ENCODE peak calls at places on chromosomes 3 and 15, in nine cellular contexts. One of them, this sample, is unnamed.

GRCh38 chr3:46700772-46701171 is 420 bp upstream of the TMIE start:
- DNase-seq in cardiac muscle cell: no peak
- DNase-seq in endothelial cell of umbilical vein: no peak
- DNase-seq in HepG2: no peak
- DNase-seq in epithelial cell of esophagus: no peak
- DNase-seq in AG04450: no peak
- DNase-seq in Panc1: no peak
- DNase-seq in GM12864: no peak
- DNase-seq in GM23338: no peak
- DNase-seq in this sample: no peak

GRCh38 chr3:106033654-106034053 is 164.8 kb upstream of the CBLB start:
- DNase-seq in AG04450: no peak
- DNase-seq in Panc1: no peak
- DNase-seq in cardiac muscle cell: no peak
- DNase-seq in epithelial cell of esophagus: no peak
- DNase-seq in GM12864: no peak
- DNase-seq in GM23338: no peak
- DNase-seq in HepG2: no peak
- DNase-seq in endothelial cell of umbilical vein: no peak
- DNase-seq in this sample: no peak

GRCh38 chr3:109643590-109643989 is 306.2 kb upstream of the DPPA4 start:
- DNase-seq in epithelial cell of esophagus: peak
- DNase-seq in GM23338: no peak
- DNase-seq in Panc1: no peak
- DNase-seq in GM12864: no peak
- DNase-seq in HepG2: peak
- DNase-seq in AG04450: no peak
- DNase-seq in cardiac muscle cell: no peak
- DNase-seq in endothelial cell of umbilical vein: no peak
- DNase-seq in this sample: no peak

GRCh38 chr3:70824078-70824477 is 511.6 kb upstream of the MDFIC2 start:
- DNase-seq in GM23338: no peak
- DNase-seq in HepG2: no peak
- DNase-seq in cardiac muscle cell: no peak
- DNase-seq in Panc1: no peak
- DNase-seq in endothelial cell of umbilical vein: peak
- DNase-seq in epithelial cell of esophagus: no peak
- DNase-seq in GM12864: no peak
- DNase-seq in AG04450: no peak
- DNase-seq in this sample: no peak

GRCh38 chr3:141894524-141895176 is 18.2 kb downstream of the ATP1B3 start:
- DNase-seq in epithelial cell of esophagus: peak
- DNase-seq in HepG2: peak
- DNase-seq in GM12864: no peak
- DNase-seq in endothelial cell of umbilical vein: peak
- DNase-seq in Panc1: no peak
- DNase-seq in GM23338: no peak
- DNase-seq in cardiac muscle cell: no peak
- DNase-seq in AG04450: peak
- DNase-seq in this sample: no peak

GRCh38 chr3:71397046-71397445 is 186.5 kb downstream of the FOXP1 start:
- DNase-seq in epithelial cell of esophagus: peak
- DNase-seq in endothelial cell of umbilical vein: peak
- DNase-seq in GM23338: peak
- DNase-seq in AG04450: no peak
- DNase-seq in GM12864: no peak
- DNase-seq in Panc1: peak
- DNase-seq in HepG2: peak
- DNase-seq in cardiac muscle cell: peak
- DNase-seq in this sample: peak

GRCh38 chr15:77525411-77525811 is 104.7 kb downstream of the HMG20A start:
- DNase-seq in GM12864: no peak
- DNase-seq in AG04450: no peak
- DNase-seq in Panc1: no peak
- DNase-seq in cardiac muscle cell: no peak
- DNase-seq in GM23338: no peak
- DNase-seq in HepG2: no peak
- DNase-seq in endothelial cell of umbilical vein: no peak
- DNase-seq in epithelial cell of esophagus: no peak
- DNase-seq in this sample: no peak

GRCh38 chr3:98541695-98542094 is 9.9 kb downstream of the GPR15 start:
- DNase-seq in Panc1: no peak
- DNase-seq in GM12864: no peak
- DNase-seq in cardiac muscle cell: no peak
- DNase-seq in HepG2: no peak
- DNase-seq in AG04450: no peak
- DNase-seq in endothelial cell of umbilical vein: no peak
- DNase-seq in GM23338: no peak
- DNase-seq in epithelial cell of esophagus: peak
- DNase-seq in this sample: no peak

GRCh38 chr15:62104406-62104805 is 37.6 kb downstream of the C2CD4A start:
- DNase-seq in Panc1: no peak
- DNase-seq in GM23338: no peak
- DNase-seq in endothelial cell of umbilical vein: no peak
- DNase-seq in HepG2: no peak
- DNase-seq in epithelial cell of esophagus: no peak
- DNase-seq in GM12864: no peak
- DNase-seq in cardiac muscle cell: no peak
- DNase-seq in AG04450: no peak
- DNase-seq in this sample: no peak

GRCh38 chr15:31606942-31607497 is 280.4 kb downstream of the KLF13 start:
- DNase-seq in HepG2: no peak
- DNase-seq in GM12864: no peak
- DNase-seq in AG04450: no peak
- DNase-seq in endothelial cell of umbilical vein: no peak
- DNase-seq in Panc1: no peak
- DNase-seq in GM23338: no peak
- DNase-seq in cardiac muscle cell: peak
- DNase-seq in epithelial cell of esophagus: no peak
- DNase-seq in this sample: no peak

GRCh38 chr15:54559405-54560064 is 581.3 kb downstream of the UNC13C start:
- DNase-seq in GM23338: no peak
- DNase-seq in HepG2: no peak
- DNase-seq in AG04450: no peak
- DNase-seq in epithelial cell of esophagus: no peak
- DNase-seq in Panc1: no peak
- DNase-seq in GM12864: no peak
- DNase-seq in endothelial cell of umbilical vein: no peak
- DNase-seq in cardiac muscle cell: no peak
- DNase-seq in this sample: peak

GRCh38 chr3:100558233-100558632 is 51.2 kb upstream of the ADGRG7 start:
- DNase-seq in endothelial cell of umbilical vein: no peak
- DNase-seq in cardiac muscle cell: no peak
- DNase-seq in GM12864: no peak
- DNase-seq in HepG2: no peak
- DNase-seq in GM23338: no peak
- DNase-seq in Panc1: no peak
- DNase-seq in AG04450: no peak
- DNase-seq in epithelial cell of esophagus: no peak
- DNase-seq in this sample: no peak

GRCh38 chr3:151873433-151873832 is at the start of gene SUCNR1:
- DNase-seq in Panc1: no peak
- DNase-seq in GM23338: no peak
- DNase-seq in cardiac muscle cell: no peak
- DNase-seq in GM12864: no peak
- DNase-seq in endothelial cell of umbilical vein: no peak
- DNase-seq in epithelial cell of esophagus: no peak
- DNase-seq in AG04450: no peak
- DNase-seq in HepG2: no peak
- DNase-seq in this sample: no peak

GRCh38 chr3:149288655-149289054 is 44.8 kb downstream of the TM4SF18 start:
- DNase-seq in epithelial cell of esophagus: no peak
- DNase-seq in cardiac muscle cell: no peak
- DNase-seq in GM12864: no peak
- DNase-seq in AG04450: no peak
- DNase-seq in endothelial cell of umbilical vein: no peak
- DNase-seq in HepG2: no peak
- DNase-seq in Panc1: no peak
- DNase-seq in GM23338: no peak
- DNase-seq in this sample: no peak

GRCh38 chr3:38528457-38528856 is 32.3 kb downstream of the EXOG start:
- DNase-seq in cardiac muscle cell: peak
- DNase-seq in endothelial cell of umbilical vein: no peak
- DNase-seq in Panc1: no peak
- DNase-seq in GM23338: peak
- DNase-seq in AG04450: no peak
- DNase-seq in HepG2: peak
- DNase-seq in epithelial cell of esophagus: no peak
- DNase-seq in GM12864: no peak
- DNase-seq in this sample: peak

GRCh38 chr3:71551286-71551919 is 32.1 kb downstream of the FOXP1 start:
- DNase-seq in HepG2: no peak
- DNase-seq in Panc1: no peak
- DNase-seq in epithelial cell of esophagus: peak
- DNase-seq in AG04450: no peak
- DNase-seq in GM12864: no peak
- DNase-seq in cardiac muscle cell: no peak
- DNase-seq in GM23338: no peak
- DNase-seq in endothelial cell of umbilical vein: peak
- DNase-seq in this sample: no peak

GRCh38 chr15:72033711-72034110 is 84.2 kb downstream of the MYO9A start:
- DNase-seq in AG04450: no peak
- DNase-seq in epithelial cell of esophagus: peak
- DNase-seq in endothelial cell of umbilical vein: no peak
- DNase-seq in Panc1: no peak
- DNase-seq in GM23338: no peak
- DNase-seq in cardiac muscle cell: no peak
- DNase-seq in GM12864: no peak
- DNase-seq in HepG2: no peak
- DNase-seq in this sample: no peak

DNA sequence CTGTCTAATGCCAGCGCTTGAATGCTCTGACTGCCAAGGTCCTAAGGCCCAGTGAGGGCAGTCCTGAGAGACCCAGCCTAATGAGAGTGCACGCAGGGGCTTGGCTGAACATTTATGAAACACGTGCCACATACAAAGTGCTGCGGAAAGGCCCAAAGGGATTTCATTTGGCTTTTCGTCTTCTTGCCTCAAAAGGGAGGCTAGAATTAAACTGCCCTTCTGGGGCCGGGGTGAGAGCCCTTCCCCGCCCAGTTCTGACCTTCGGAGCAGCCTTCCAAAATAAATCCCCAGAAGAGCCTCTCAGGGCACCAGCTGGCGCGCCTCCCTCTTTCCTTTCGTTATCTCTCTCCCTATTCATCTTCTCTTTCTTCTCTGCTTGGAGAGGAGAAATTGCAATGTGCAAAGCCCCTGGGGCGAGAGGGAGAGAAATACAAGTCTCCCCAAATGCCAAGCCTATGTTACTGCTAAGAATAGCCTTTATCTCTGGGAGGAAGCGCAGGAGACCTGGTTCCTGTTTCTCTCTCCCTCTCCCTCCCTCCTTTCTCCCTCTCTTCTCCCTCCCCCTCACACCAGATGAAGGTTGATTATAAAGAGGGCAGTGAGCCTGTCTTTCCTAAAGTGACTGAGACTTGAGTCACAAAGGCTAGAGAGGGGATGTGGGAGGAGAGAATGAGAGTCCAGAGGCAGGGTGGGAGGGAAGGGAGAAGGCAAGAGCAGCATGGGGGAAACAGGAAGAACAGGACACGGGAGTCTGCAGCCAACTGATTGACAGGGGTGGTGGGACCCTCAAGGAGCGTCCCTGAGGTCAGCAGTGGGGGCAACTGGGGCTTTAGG is 36.7 kb upstream of the NDUFB4 start:
- DNase-seq in GM23338: peak
- DNase-seq in epithelial cell of esophagus: peak
- DNase-seq in HepG2: peak
- DNase-seq in cardiac muscle cell: peak
- DNase-seq in Panc1: no peak
- DNase-seq in GM12864: no peak
- DNase-seq in endothelial cell of umbilical vein: peak
- DNase-seq in AG04450: peak
- DNase-seq in this sample: no peak
- H3K4me3 ChIP-seq in GM23338: peak
- H3K4me3 ChIP-seq in epithelial cell of esophagus: peak
- H3K4me3 ChIP-seq in HepG2: peak
- H3K4me3 ChIP-seq in cardiac muscle cell: peak
- H3K4me3 ChIP-seq in Panc1: peak
- H3K4me3 ChIP-seq in GM12864: peak
- H3K4me3 ChIP-seq in endothelial cell of umbilical vein: peak
- H3K4me3 ChIP-seq in AG04450: peak
- H3K4me3 ChIP-seq in this sample: peak

GRCh38 chr3:34828847-34829246 is 810.5 kb upstream of the ARPP21 start:
- DNase-seq in AG04450: no peak
- DNase-seq in Panc1: no peak
- DNase-seq in GM23338: no peak
- DNase-seq in endothelial cell of umbilical vein: no peak
- DNase-seq in GM12864: no peak
- DNase-seq in epithelial cell of esophagus: no peak
- DNase-seq in cardiac muscle cell: no peak
- DNase-seq in HepG2: no peak
- DNase-seq in this sample: no peak
- TF ChIP-seq CTCF in AG04450: no peak
- TF ChIP-seq CTCF in Panc1: no peak
- TF ChIP-seq CTCF in GM23338: no peak
- TF ChIP-seq CTCF in endothelial cell of umbilical vein: no peak
- TF ChIP-seq CTCF in GM12864: no peak
- TF ChIP-seq CTCF in epithelial cell of esophagus: no peak
- TF ChIP-seq CTCF in cardiac muscle cell: no peak
- TF ChIP-seq CTCF in HepG2: no peak
- TF ChIP-seq CTCF in this sample: no peak

GRCh38 chr15:65391732-65392131 is 13.9 kb upstream of the IGDCC3 start:
- DNase-seq in Panc1: no peak
- DNase-seq in epithelial cell of esophagus: no peak
- DNase-seq in GM23338: no peak
- DNase-seq in HepG2: no peak
- DNase-seq in AG04450: no peak
- DNase-seq in cardiac muscle cell: no peak
- DNase-seq in endothelial cell of umbilical vein: no peak
- DNase-seq in GM12864: no peak
- DNase-seq in this sample: no peak
- H3K4me3 ChIP-seq in Panc1: no peak
- H3K4me3 ChIP-seq in epithelial cell of esophagus: no peak
- H3K4me3 ChIP-seq in GM23338: no peak
- H3K4me3 ChIP-seq in HepG2: no peak
- H3K4me3 ChIP-seq in AG04450: no peak
- H3K4me3 ChIP-seq in cardiac muscle cell: no peak
- H3K4me3 ChIP-seq in endothelial cell of umbilical vein: no peak
- H3K4me3 ChIP-seq in GM12864: no peak
- H3K4me3 ChIP-seq in this sample: no peak

DNA sequence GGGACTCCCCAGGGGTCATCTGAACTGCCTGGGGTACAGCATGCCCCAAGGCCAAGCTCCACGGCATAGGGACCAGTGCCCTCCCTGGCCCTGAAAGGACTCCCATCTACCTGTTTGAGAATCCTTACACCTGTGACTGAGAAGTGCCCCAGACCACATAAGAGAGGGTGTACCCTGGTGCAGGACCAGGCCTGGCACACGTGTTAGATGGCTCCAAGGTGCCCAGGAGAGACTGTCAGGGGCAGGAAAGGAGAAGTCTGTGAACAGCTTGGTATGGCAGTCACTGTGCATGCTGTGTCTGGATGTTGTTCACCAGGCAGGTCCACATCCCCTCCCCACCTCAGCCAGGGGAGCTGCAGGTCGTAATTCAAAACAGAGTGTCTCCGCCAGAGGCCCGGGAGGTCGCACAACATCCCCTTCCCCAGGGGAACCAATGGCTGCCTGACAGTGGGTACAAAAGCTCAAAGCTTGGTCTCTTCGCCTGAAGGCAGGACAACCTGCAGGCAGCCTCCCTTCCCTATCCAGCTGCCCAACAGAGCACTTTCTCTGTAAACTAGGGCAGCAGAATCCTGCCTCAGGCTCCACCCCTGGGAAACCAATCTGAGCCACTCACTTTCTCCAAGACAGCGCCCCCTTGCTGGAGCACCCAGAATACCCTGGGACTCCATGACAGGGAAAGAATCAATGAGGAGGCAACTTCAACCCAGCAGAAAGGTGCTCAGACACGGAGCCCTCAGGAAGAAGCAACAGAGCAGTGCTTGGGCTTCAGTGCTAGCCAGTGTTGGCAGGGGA is 3.9 kb downstream of the NUP210 start:
- DNase-seq in GM12864: no peak
- DNase-seq in HepG2: no peak
- DNase-seq in epithelial cell of esophagus: no peak
- DNase-seq in cardiac muscle cell: no peak
- DNase-seq in endothelial cell of umbilical vein: no peak
- DNase-seq in GM23338: peak
- DNase-seq in Panc1: no peak
- DNase-seq in AG04450: no peak
- DNase-seq in this sample: peak
- TF ChIP-seq CTCF in GM12864: peak
- TF ChIP-seq CTCF in HepG2: peak
- TF ChIP-seq CTCF in epithelial cell of esophagus: no peak
- TF ChIP-seq CTCF in cardiac muscle cell: no peak
- TF ChIP-seq CTCF in endothelial cell of umbilical vein: no peak
- TF ChIP-seq CTCF in GM23338: peak
- TF ChIP-seq CTCF in Panc1: no peak
- TF ChIP-seq CTCF in AG04450: no peak
- TF ChIP-seq CTCF in this sample: peak